ENCODE peak calls at places on chromosome 6, in six cellular contexts. One of them, this sample, is unnamed.

GRCh38 chr6:18963439-18963838 is 576.3 kb downstream of the RNF144B start:
- DNase-seq in right lobe of liver: no peak
- DNase-seq in transverse colon: no peak
- DNase-seq in sigmoid colon: no peak
- DNase-seq in pancreas: no peak
- DNase-seq in PC-9: no peak
- DNase-seq in this sample: no peak

GRCh38 chr6:166959906-166960608 is 3.7 kb upstream of the RNASET2 start:
- DNase-seq in right lobe of liver: no peak
- DNase-seq in transverse colon: no peak
- DNase-seq in sigmoid colon: no peak
- DNase-seq in pancreas: no peak
- DNase-seq in PC-9: no peak
- DNase-seq in this sample: no peak

GRCh38 chr6:111673871-111674270 is 68.2 kb upstream of the TRAF3IP2 start:
- DNase-seq in right lobe of liver: no peak
- DNase-seq in transverse colon: no peak
- DNase-seq in sigmoid colon: no peak
- DNase-seq in pancreas: no peak
- DNase-seq in PC-9: no peak
- DNase-seq in this sample: no peak

GRCh38 chr6:16739329-16739801 is 21.9 kb downstream of the ATXN1 start:
- DNase-seq in right lobe of liver: no peak
- DNase-seq in transverse colon: no peak
- DNase-seq in sigmoid colon: peak
- DNase-seq in pancreas: no peak
- DNase-seq in PC-9: no peak
- DNase-seq in this sample: peak

GRCh38 chr6:118708736-118709135 is 57.3 kb upstream of the CEP85L start:
- DNase-seq in right lobe of liver: no peak
- DNase-seq in transverse colon: no peak
- DNase-seq in sigmoid colon: no peak
- DNase-seq in pancreas: no peak
- DNase-seq in PC-9: peak
- DNase-seq in this sample: peak

GRCh38 chr6:27591660-27592059 is 118.8 kb upstream of the ZNF184 start:
- DNase-seq in right lobe of liver: no peak
- DNase-seq in transverse colon: no peak
- DNase-seq in sigmoid colon: no peak
- DNase-seq in pancreas: no peak
- DNase-seq in PC-9: peak
- DNase-seq in this sample: peak

GRCh38 chr6:85404497-85405174 is 45.2 kb upstream of the NT5E start:
- DNase-seq in right lobe of liver: no peak
- DNase-seq in transverse colon: peak
- DNase-seq in sigmoid colon: no peak
- DNase-seq in pancreas: no peak
- DNase-seq in PC-9: peak
- DNase-seq in this sample: peak

GRCh38 chr6:8548979-8549378 is 113.6 kb upstream of the SLC35B3 start:
- DNase-seq in right lobe of liver: no peak
- DNase-seq in transverse colon: no peak
- DNase-seq in sigmoid colon: no peak
- DNase-seq in pancreas: no peak
- DNase-seq in PC-9: no peak
- DNase-seq in this sample: no peak

GRCh38 chr6:95578106-95578410 is 723 bp downstream of the MANEA start:
- DNase-seq in right lobe of liver: no peak
- DNase-seq in transverse colon: no peak
- DNase-seq in sigmoid colon: no peak
- DNase-seq in pancreas: no peak
- DNase-seq in PC-9: no peak
- DNase-seq in this sample: no peak

GRCh38 chr6:80541186-80541585 is 434.7 kb downstream of the BCKDHB start:
- DNase-seq in right lobe of liver: no peak
- DNase-seq in transverse colon: no peak
- DNase-seq in sigmoid colon: no peak
- DNase-seq in pancreas: no peak
- DNase-seq in PC-9: peak
- DNase-seq in this sample: peak

GRCh38 chr6:139175389-139175788 is 40.5 kb downstream of the HECA start:
- DNase-seq in right lobe of liver: no peak
- DNase-seq in transverse colon: no peak
- DNase-seq in sigmoid colon: no peak
- DNase-seq in pancreas: no peak
- DNase-seq in PC-9: no peak
- DNase-seq in this sample: no peak

GRCh38 chr6:34231566-34232336 is 4.9 kb upstream of the HMGA1 start:
- DNase-seq in right lobe of liver: peak
- DNase-seq in transverse colon: no peak
- DNase-seq in sigmoid colon: no peak
- DNase-seq in pancreas: no peak
- DNase-seq in PC-9: no peak
- DNase-seq in this sample: no peak

GRCh38 chr6:46407785-46408530 is 83.3 kb downstream of the RCAN2 start:
- DNase-seq in right lobe of liver: no peak
- DNase-seq in transverse colon: no peak
- DNase-seq in sigmoid colon: no peak
- DNase-seq in pancreas: no peak
- DNase-seq in PC-9: no peak
- DNase-seq in this sample: no peak

GRCh38 chr6:18904681-18905080 is 517.5 kb downstream of the RNF144B start:
- DNase-seq in right lobe of liver: no peak
- DNase-seq in transverse colon: no peak
- DNase-seq in sigmoid colon: no peak
- DNase-seq in pancreas: no peak
- DNase-seq in PC-9: no peak
- DNase-seq in this sample: no peak

GRCh38 chr6:80696268-80696667 is 589.8 kb downstream of the BCKDHB start:
- DNase-seq in right lobe of liver: no peak
- DNase-seq in transverse colon: no peak
- DNase-seq in sigmoid colon: no peak
- DNase-seq in pancreas: no peak
- DNase-seq in PC-9: no peak
- DNase-seq in this sample: no peak

GRCh38 chr6:4817551-4817950 is 41.3 kb downstream of the CDYL start:
- DNase-seq in right lobe of liver: no peak
- DNase-seq in transverse colon: no peak
- DNase-seq in sigmoid colon: no peak
- DNase-seq in pancreas: no peak
- DNase-seq in PC-9: no peak
- DNase-seq in this sample: no peak

GRCh38 chr6:15493437-15494168 is 169.2 kb downstream of the DTNBP1 start:
- DNase-seq in right lobe of liver: no peak
- DNase-seq in transverse colon: no peak
- DNase-seq in sigmoid colon: no peak
- DNase-seq in pancreas: no peak
- DNase-seq in PC-9: no peak
- DNase-seq in this sample: no peak

GRCh38 chr6:52539607-52540006 is 37.3 kb downstream of the TRAM2 start:
- DNase-seq in right lobe of liver: no peak
- DNase-seq in transverse colon: no peak
- DNase-seq in sigmoid colon: no peak
- DNase-seq in pancreas: no peak
- DNase-seq in PC-9: no peak
- DNase-seq in this sample: no peak

GRCh38 chr6:52306972-52307849 is 22.7 kb upstream of the MCM3 start:
- DNase-seq in right lobe of liver: no peak
- DNase-seq in transverse colon: no peak
- DNase-seq in sigmoid colon: no peak
- DNase-seq in pancreas: peak
- DNase-seq in PC-9: no peak
- DNase-seq in this sample: no peak

GRCh38 chr6:18586133-18586532 is 199.0 kb downstream of the RNF144B start:
- DNase-seq in right lobe of liver: no peak
- DNase-seq in transverse colon: no peak
- DNase-seq in sigmoid colon: no peak
- DNase-seq in pancreas: no peak
- DNase-seq in PC-9: no peak
- DNase-seq in this sample: no peak

GRCh38 chr6:21664263-21665081 is 70.9 kb downstream of the SOX4 start:
- DNase-seq in right lobe of liver: no peak
- DNase-seq in transverse colon: peak
- DNase-seq in sigmoid colon: peak
- DNase-seq in pancreas: peak
- DNase-seq in PC-9: no peak
- DNase-seq in this sample: no peak

GRCh38 chr6:168130683-168131371 is 51.8 kb upstream of the FRMD1 start:
- DNase-seq in right lobe of liver: no peak
- DNase-seq in transverse colon: no peak
- DNase-seq in sigmoid colon: peak
- DNase-seq in pancreas: no peak
- DNase-seq in PC-9: no peak
- DNase-seq in this sample: no peak

GRCh38 chr6:13395272-13396237 is 67.2 kb upstream of the TBC1D7 start:
- DNase-seq in right lobe of liver: peak
- DNase-seq in transverse colon: peak
- DNase-seq in sigmoid colon: peak
- DNase-seq in pancreas: peak
- DNase-seq in PC-9: peak
- DNase-seq in this sample: no peak

DNA sequence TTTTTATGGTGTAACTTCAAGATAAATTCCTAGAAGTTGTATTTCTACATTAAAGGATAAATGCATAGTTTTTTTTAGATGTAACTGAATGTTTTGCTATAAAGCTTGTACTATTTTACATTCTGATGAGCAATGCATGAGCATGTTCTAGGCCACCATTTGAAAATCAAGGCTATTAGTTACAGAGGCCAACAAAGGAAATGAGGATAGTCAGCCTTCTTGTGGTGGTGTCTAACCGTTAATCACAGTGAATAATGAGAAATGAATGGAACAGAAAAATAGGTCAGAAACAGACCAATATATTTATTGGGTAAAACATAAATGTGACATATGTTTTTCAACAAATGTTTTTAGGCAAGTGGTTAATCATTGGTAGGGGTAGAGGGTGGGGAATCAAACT is 37.6 kb upstream of the L3MBTL3 start:
- DNase-seq in right lobe of liver: no peak
- DNase-seq in transverse colon: no peak
- DNase-seq in sigmoid colon: no peak
- DNase-seq in pancreas: no peak
- DNase-seq in PC-9: no peak
- DNase-seq in this sample: no peak
- H3K27ac ChIP-seq in right lobe of liver: no peak
- H3K27ac ChIP-seq in transverse colon: no peak
- H3K27ac ChIP-seq in sigmoid colon: no peak
- H3K27ac ChIP-seq in pancreas: no peak
- H3K27ac ChIP-seq in PC-9: no peak
- H3K27ac ChIP-seq in this sample: no peak

GRCh38 chr6:158103228-158103627 is 64.8 kb downstream of the SERAC1 start:
- DNase-seq in right lobe of liver: no peak
- DNase-seq in transverse colon: no peak
- DNase-seq in sigmoid colon: no peak
- DNase-seq in pancreas: no peak
- DNase-seq in PC-9: no peak
- DNase-seq in this sample: no peak

GRCh38 chr6:158109744-158110143 is 58.3 kb downstream of the SERAC1 start:
- DNase-seq in right lobe of liver: no peak
- DNase-seq in transverse colon: no peak
- DNase-seq in sigmoid colon: no peak
- DNase-seq in pancreas: no peak
- DNase-seq in PC-9: no peak
- DNase-seq in this sample: no peak

GRCh38 chr6:158104696-158105095 is 63.4 kb downstream of the SERAC1 start:
- DNase-seq in right lobe of liver: no peak
- DNase-seq in transverse colon: no peak
- DNase-seq in sigmoid colon: no peak
- DNase-seq in pancreas: no peak
- DNase-seq in PC-9: no peak
- DNase-seq in this sample: no peak
- TF ChIP-seq CTCF in right lobe of liver: no peak
- TF ChIP-seq CTCF in transverse colon: no peak
- TF ChIP-seq CTCF in sigmoid colon: no peak
- TF ChIP-seq CTCF in pancreas: no peak
- TF ChIP-seq CTCF in PC-9: no peak
- TF ChIP-seq CTCF in this sample: no peak

GRCh38 chr6:148771896-148772554 is 25.2 kb downstream of the UST start:
- DNase-seq in right lobe of liver: no peak
- DNase-seq in transverse colon: no peak
- DNase-seq in sigmoid colon: no peak
- DNase-seq in pancreas: no peak
- DNase-seq in PC-9: no peak
- DNase-seq in this sample: no peak

GRCh38 chr6:148770408-148771211 is 23.8 kb downstream of the UST start:
- DNase-seq in right lobe of liver: no peak
- DNase-seq in transverse colon: no peak
- DNase-seq in sigmoid colon: no peak
- DNase-seq in pancreas: no peak
- DNase-seq in PC-9: no peak
- DNase-seq in this sample: no peak

GRCh38 chr6:148769304-148769968 is 22.6 kb downstream of the UST start:
- DNase-seq in right lobe of liver: no peak
- DNase-seq in transverse colon: no peak
- DNase-seq in sigmoid colon: no peak
- DNase-seq in pancreas: no peak
- DNase-seq in PC-9: no peak
- DNase-seq in this sample: no peak

GRCh38 chr6:148768646-148769270 is 21.9 kb downstream of the UST start:
- DNase-seq in right lobe of liver: no peak
- DNase-seq in transverse colon: no peak
- DNase-seq in sigmoid colon: no peak
- DNase-seq in pancreas: no peak
- DNase-seq in PC-9: no peak
- DNase-seq in this sample: no peak

DNA sequence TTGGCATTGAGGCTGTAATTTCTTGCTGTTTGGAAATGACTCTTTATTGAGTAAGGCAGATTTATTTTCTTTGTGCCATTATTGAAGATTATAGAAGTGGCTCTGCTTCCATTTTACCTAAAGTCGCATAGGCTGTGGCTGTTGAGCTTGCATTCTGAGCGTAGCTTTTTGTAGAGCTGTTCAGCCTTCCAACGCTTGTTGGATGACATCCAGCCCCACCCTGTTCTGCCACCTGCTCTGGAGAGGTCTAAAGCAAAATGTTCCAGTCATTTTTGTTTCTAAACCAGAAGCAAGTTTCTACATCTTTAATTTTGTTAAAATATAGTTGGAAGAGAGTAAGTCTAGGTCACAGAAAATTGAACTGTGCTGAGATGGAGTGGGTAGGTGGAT is 24.4 kb downstream of the UST start:
- DNase-seq in right lobe of liver: no peak
- DNase-seq in transverse colon: peak
- DNase-seq in sigmoid colon: no peak
- DNase-seq in pancreas: no peak
- DNase-seq in PC-9: no peak
- DNase-seq in this sample: no peak
- H3K27ac ChIP-seq in right lobe of liver: no peak
- H3K27ac ChIP-seq in transverse colon: no peak
- H3K27ac ChIP-seq in sigmoid colon: no peak
- H3K27ac ChIP-seq in pancreas: no peak
- H3K27ac ChIP-seq in PC-9: no peak
- H3K27ac ChIP-seq in this sample: no peak

GRCh38 chr6:160678230-160678629 is 14.2 kb upstream of the LPA start:
- DNase-seq in right lobe of liver: no peak
- DNase-seq in transverse colon: no peak
- DNase-seq in sigmoid colon: no peak
- DNase-seq in pancreas: no peak
- DNase-seq in PC-9: no peak
- DNase-seq in this sample: peak

GRCh38 chr6:160678744-160679401 is 14.8 kb upstream of the LPA start:
- DNase-seq in right lobe of liver: peak
- DNase-seq in transverse colon: no peak
- DNase-seq in sigmoid colon: no peak
- DNase-seq in pancreas: peak
- DNase-seq in PC-9: no peak
- DNase-seq in this sample: no peak

GRCh38 chr6:160679402-160679769 is 15.3 kb upstream of the LPA start:
- DNase-seq in right lobe of liver: peak
- DNase-seq in transverse colon: no peak
- DNase-seq in sigmoid colon: no peak
- DNase-seq in pancreas: peak
- DNase-seq in PC-9: no peak
- DNase-seq in this sample: no peak
- TF ChIP-seq CTCF in right lobe of liver: peak
- TF ChIP-seq CTCF in transverse colon: no peak
- TF ChIP-seq CTCF in sigmoid colon: no peak
- TF ChIP-seq CTCF in pancreas: peak
- TF ChIP-seq CTCF in PC-9: no peak
- TF ChIP-seq CTCF in this sample: no peak